ENCODE peak calls at places on chromosomes 16 and 17, in four cellular contexts. X, U, N and F are unnamed samples.

GRCh38 chr16:81830845-81831600 is 51.9 kb downstream of the PLCG2 start:
- DNase-seq in X (no peak), U (no peak), N (no peak), F (no peak)

GRCh38 chr16:21167929-21168602 is 9.6 kb downstream of the LDAF1 start:
- DNase-seq in X (no peak), U (no peak), N (no peak), F (no peak)

GRCh38 chr16:58409316-58409973 is 17.2 kb downstream of the GINS3 start:
- DNase-seq in X (no peak), U (peak; percentile 79), N (peak; percentile 79), F (peak; percentile 43)

GRCh38 chr17:67639555-67639954 is 78.2 kb upstream of the NOL11 start:
- DNase-seq in X (no peak), U (no peak), N (peak; percentile 48), F (no peak)

GRCh38 chr17:16222406-16222805 is 5.4 kb downstream of the PIGL start:
- DNase-seq in X (no peak), U (no peak), N (no peak), F (no peak)

GRCh38 chr17:58352018-58352842 is at the start of gene SUPT4H1:
- DNase-seq in X (peak; percentile 85), U (peak; percentile 86), N (peak; percentile 94), F (peak; percentile 77)

GRCh38 chr16:69703638-69704037 is 22.7 kb downstream of the NQO1 start:
- DNase-seq in X (no peak), U (no peak), N (peak; percentile 59), F (no peak)

GRCh38 chr17:50719924-50720805 is 762 bp downstream of the LUC7L3 start:
- DNase-seq in X (no peak), U (no peak), N (no peak), F (no peak)

GRCh38 chr17:41581366-41582060 is 5.2 kb downstream of the KRT14 start:
- DNase-seq in X (no peak), U (no peak), N (no peak), F (no peak)

GRCh38 chr17:2949469-2950044 is 113.8 kb downstream of the OR1D5 start:
- DNase-seq in X (no peak), U (peak; percentile 59), N (peak; percentile 67), F (no peak)

GRCh38 chr17:82333279-82334171 is at the start of gene SECTM1:
- DNase-seq in X (no peak), U (peak; percentile 72), N (peak; percentile 41), F (no peak)

GRCh38 chr17:50133769-50134099 is 3.8 kb upstream of the SAMD14 start:
- DNase-seq in X (no peak), U (no peak), N (no peak), F (no peak)

GRCh38 chr16:82748026-82748425 is 121.3 kb downstream of the CDH13 start:
- DNase-seq in X (no peak), U (no peak), N (peak; percentile 94), F (peak; percentile 47)

GRCh38 chr17:1362065-1362848 is 37.8 kb downstream of the YWHAE start:
- DNase-seq in X (no peak), U (no peak), N (no peak), F (no peak)

GRCh38 chr16:63512910-63513309 is 1476.7 kb upstream of the CDH8 start:
- DNase-seq in X (no peak), U (no peak), N (no peak), F (no peak)

GRCh38 chr17:37475713-37476420 is 13.8 kb upstream of the DUSP14 start:
- DNase-seq in X (no peak), U (no peak), N (no peak), F (no peak)

GRCh38 chr17:77744268-77744988 is 214.1 kb upstream of the TNRC6C start:
- DNase-seq in X (no peak), U (no peak), N (no peak), F (no peak)

GRCh38 chr16:53549970-53550406 is 47.0 kb upstream of the AKTIP start:
- DNase-seq in X (peak; percentile 70), U (peak; percentile 63), N (peak; percentile 89), F (peak; percentile 70)

GRCh38 chr17:66549731-66550207 is 247.4 kb downstream of the PRKCA start:
- DNase-seq in X (peak; percentile 74), U (no peak), N (peak; percentile 74), F (peak; percentile 66)

GRCh38 chr16:15507299-15507958 is 73.0 kb downstream of the BMERB1 start:
- DNase-seq in X (no peak), U (peak; percentile 66), N (peak; percentile 69), F (no peak)

GRCh38 chr16:87806246-87806607 is 40.4 kb upstream of the KLHDC4 start:
- DNase-seq in X (no peak), U (no peak), N (no peak), F (no peak)

GRCh38 chr17:2398655-2399571 is 1.9 kb downstream of the MNT start:
- DNase-seq in X (no peak), U (no peak), N (peak; percentile 85), F (peak; percentile 51)

GRCh38 chr16:82470506-82471196 is 156.1 kb upstream of the CDH13 start:
- DNase-seq in X (no peak), U (no peak), N (no peak), F (no peak)

GRCh38 chr16:68539704-68540370 is 746 bp downstream of the ZFP90 start:
- DNase-seq in X (no peak), U (no peak), N (peak; percentile 18), F (no peak)

GRCh38 chr17:72158895-72159885 is 38.4 kb downstream of the SOX9 start:
- DNase-seq in X (no peak), U (no peak), N (peak; percentile 42), F (no peak)

GRCh38 chr17:17102176-17102575 is 59.9 kb downstream of the MPRIP start:
- DNase-seq in X (no peak), U (no peak), N (no peak), F (no peak)

GRCh38 chr16:11063432-11064201 is 119.3 kb downstream of the CLEC16A start:
- DNase-seq in X (no peak), U (no peak), N (no peak), F (no peak)

GRCh38 chr17:68561319-68561718 is 39.8 kb downstream of the FAM20A start:
- DNase-seq in X (no peak), U (no peak), N (peak; percentile 63), F (no peak)

GRCh38 chr17:57433396-57433944 is 177.1 kb downstream of the MSI2 start:
- DNase-seq in X (no peak), U (no peak), N (no peak), F (no peak)

GRCh38 chr17:10628756-10629155 is 28.4 kb downstream of the MYH3 start:
- DNase-seq in X (no peak), U (no peak), N (no peak), F (no peak)

GRCh38 chr17:41672153-41672552 is 16.5 kb upstream of the EIF1 start:
- DNase-seq in X (no peak), U (no peak), N (no peak), F (no peak)

GRCh38 chr17:76189247-76189646 is 48.2 kb upstream of the FOXJ1 start:
- DNase-seq in X (no peak), U (no peak), N (no peak), F (no peak)
- H3K4me3 ChIP-seq in X (no peak overlapping the region), U (no peak overlapping the region), N (no peak overlapping the region), F (no peak overlapping the region)

GRCh38 chr17:46773676-46774075 is 44.8 kb downstream of the WNT3 start:
- DNase-seq in X (no peak), U (no peak), N (no peak), F (no peak)
- H3K4me3 ChIP-seq in X (no peak overlapping the region), U (no peak overlapping the region), N (no peak overlapping the region), F (no peak overlapping the region)

GRCh38 chr16:1152651-1153259 is at the start of gene CACNA1H:
- DNase-seq in X (no peak), U (no peak), N (no peak), F (no peak)

GRCh38 chr16:1154291-1154886 is 1.5 kb downstream of the CACNA1H start:
- DNase-seq in X (no peak), U (no peak), N (no peak), F (no peak)

GRCh38 chr16:1152123-1152638 is 725 bp upstream of the CACNA1H start:
- DNase-seq in X (no peak), U (no peak), N (no peak), F (no peak)

GRCh38 chr16:1154887-1155331 is 2.0 kb downstream of the CACNA1H start:
- DNase-seq in X (no peak), U (no peak), N (no peak), F (no peak)

DNA sequence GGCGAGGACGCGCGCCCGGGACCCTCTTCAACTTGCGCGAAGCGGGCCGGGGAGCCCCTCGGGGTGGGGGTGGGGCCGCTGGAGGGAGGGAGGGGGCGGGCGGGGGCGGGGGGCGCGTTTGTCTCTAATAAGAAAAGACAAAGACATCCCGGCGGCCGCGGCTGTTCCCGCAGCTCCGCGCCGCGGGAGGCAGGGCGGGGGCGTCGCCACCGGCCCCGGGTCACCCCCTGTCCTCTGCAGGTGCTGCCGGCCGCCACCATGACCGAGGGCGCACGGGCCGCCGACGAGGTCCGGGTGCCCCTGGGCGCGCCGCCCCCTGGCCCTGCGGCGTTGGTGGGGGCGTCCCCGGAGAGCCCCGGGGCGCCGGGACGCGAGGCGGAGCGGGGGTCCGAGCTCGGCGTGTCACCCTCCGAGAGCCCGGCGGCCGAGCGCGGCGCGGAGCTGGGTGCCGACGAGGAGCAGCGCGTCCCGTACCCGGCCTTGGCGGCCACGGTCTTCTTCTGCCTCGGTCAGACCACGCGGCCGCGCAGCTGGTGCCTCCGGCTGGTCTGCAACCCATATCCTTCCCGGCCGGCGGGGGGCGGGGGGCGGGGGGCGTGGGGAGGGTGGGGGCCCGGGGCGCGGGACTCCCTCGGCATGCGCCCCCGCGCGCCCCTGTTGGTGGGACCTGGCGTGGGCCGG is 714 bp downstream of the CACNA1H start:
- DNase-seq in X (no peak), U (no peak), N (no peak), F (no peak)
- H3K4me3 ChIP-seq in X (peak overlapping the region; percentile 25), U (no peak overlapping the region), N (no peak overlapping the region), F (peak overlapping the region; percentile 43)

GRCh38 chr16:29863669-29863984 is 601 bp upstream of the CDIPT start:
- DNase-seq in X (no peak), U (no peak), N (no peak), F (no peak)
- H3K4me3 ChIP-seq in X (peak overlapping the region; percentile 45), U (no peak overlapping the region), N (no peak overlapping the region), F (peak overlapping the region; percentile 84)

GRCh38 chr17:39165844-39166349 is at the start of gene ARL5C:
- DNase-seq in X (no peak), U (no peak), N (no peak), F (no peak)
- H3K4me3 ChIP-seq in X (peak within 1 kb of the TSS; percentile 63), U (peak within 1 kb of the TSS; percentile 9), N (peak within 1 kb of the TSS; percentile 44), F (peak within 1 kb of the TSS; percentile 44)

GRCh38 chr17:7610641-7611040 is 4.1 kb downstream of the FXR2 start:
- DNase-seq in X (no peak), U (no peak), N (no peak), F (no peak)

GRCh38 chr17:7614422-7615264 is at the start of gene FXR2:
- DNase-seq in X (peak; percentile 100), U (peak; percentile 100), N (peak; percentile 100), F (peak; percentile 99)

GRCh38 chr17:7612294-7612640 is 2.4 kb downstream of the FXR2 start:
- DNase-seq in X (no peak), U (no peak), N (no peak), F (no peak)

GRCh38 chr17:7613769-7614421 is 802 bp downstream of the FXR2 start:
- DNase-seq in X (no peak), U (peak; percentile 28), N (no peak), F (no peak)

GRCh38 chr17:7611635-7612293 is 2.9 kb downstream of the FXR2 start:
- DNase-seq in X (no peak), U (no peak), N (no peak), F (no peak)
- H3K4me3 ChIP-seq in X (peak overlapping the region; percentile 33), U (no peak overlapping the region), N (no peak overlapping the region), F (no peak overlapping the region)